ENCODE peak calls at places on chromosomes 13 and 19, in five cellular contexts. M, Q, J, V and F are unnamed samples.

GRCh38 chr19:51158474-51159129 is 16.5 kb downstream of the SIGLEC7 start:
- DNase-seq in Q (peak; percentile 31), V (no peak), M (peak; percentile 80), J (peak; percentile 56), F (peak; percentile 21)

GRCh38 chr13:91046715-91047327 is 300.7 kb upstream of the MIR17HG start:
- DNase-seq in V (no peak), J (no peak), Q (no peak), M (peak; percentile 46), F (no peak)

GRCh38 chr13:98741741-98742435 is 10.6 kb downstream of the SLC15A1 start:
- DNase-seq in V (no peak), Q (no peak), J (no peak), M (no peak), F (peak; percentile 94)

GRCh38 chr19:43784251-43784980 is 3.6 kb upstream of the KCNN4 start:
- DNase-seq in V (peak; percentile 84), Q (no peak), J (no peak), M (peak; percentile 50), F (peak; percentile 88)

GRCh38 chr13:36154567-36155231 is 23.5 kb upstream of the DCLK1 start:
- DNase-seq in V (no peak), J (no peak), Q (peak; percentile 37), M (peak; percentile 60), F (no peak)

GRCh38 chr13:27012482-27013197 is 159.0 kb downstream of the USP12 start:
- DNase-seq in V (peak; percentile 18), Q (no peak), M (peak; percentile 3), J (no peak), F (peak; percentile 92)

GRCh38 chr13:84446972-84447700 is 564.9 kb upstream of the SLITRK1 start:
- DNase-seq in J (no peak), V (no peak), Q (no peak), M (no peak), F (no peak)

GRCh38 chr13:79987761-79988160 is 353.2 kb downstream of the SPRY2 start:
- DNase-seq in J (no peak), V (no peak), M (no peak), Q (no peak), F (no peak)

GRCh38 chr13:95603887-95604533 is 40.5 kb downstream of the DZIP1 start:
- DNase-seq in Q (no peak), M (no peak), V (no peak), J (no peak), F (no peak)

GRCh38 chr19:31105761-31106160 is 243.5 kb downstream of the TSHZ3 start:
- DNase-seq in M (peak; percentile 41), Q (no peak), V (no peak), J (no peak), F (no peak)

GRCh38 chr13:110867380-110867779 is 47.5 kb downstream of the ANKRD10 start:
- DNase-seq in M (no peak), Q (no peak), V (no peak), J (no peak), F (no peak)

GRCh38 chr19:16371540-16371986 is 46.9 kb downstream of the KLF2 start:
- DNase-seq in J (no peak), V (no peak), M (no peak), Q (no peak), F (no peak)

GRCh38 chr19:10625003-10625761 is at the start of gene SLC44A2:
- DNase-seq in V (peak; percentile 92), M (peak; percentile 87), J (no peak), Q (peak; percentile 66), F (peak; percentile 58)

GRCh38 chr19:17075860-17076538 is 422 bp downstream of the MYO9B start:
- DNase-seq in Q (no peak), M (no peak), V (no peak), J (no peak), F (peak; percentile 51)

GRCh38 chr13:51674276-51674675 is 90.0 kb downstream of the WDFY2 start:
- DNase-seq in M (no peak), Q (no peak), V (peak; percentile 94), J (no peak), F (no peak)

GRCh38 chr13:78595819-78596700 is 7.3 kb downstream of the POU4F1 start:
- DNase-seq in M (peak; percentile 78), J (no peak), V (no peak), Q (peak; percentile 66), F (no peak)

GRCh38 chr13:95644611-95645052 is at the start of gene DZIP1:
- DNase-seq in Q (peak; percentile 78), J (peak; percentile 70), M (peak; percentile 96), V (peak; percentile 53), F (peak; percentile 90)

GRCh38 chr13:27043013-27043412 is 128.6 kb downstream of the USP12 start:
- DNase-seq in V (peak; percentile 85), Q (no peak), J (peak; percentile 19), M (no peak), F (peak; percentile 98)

GRCh38 chr19:7605490-7606222 is 10.0 kb downstream of the CAMSAP3 start:
- DNase-seq in V (no peak), J (peak; percentile 65), M (peak; percentile 84), Q (no peak), F (peak; percentile 14)

GRCh38 chr19:11578342-11579142 is 1.1 kb upstream of the ACP5 start:
- DNase-seq in Q (no peak), V (no peak), J (no peak), M (peak; percentile 56), F (peak; percentile 33)

GRCh38 chr19:38172001-38172400 is 52.0 kb downstream of the DPF1 start:
- DNase-seq in M (no peak), J (no peak), Q (no peak), V (no peak), F (no peak)

GRCh38 chr13:79393564-79394249 is 12.3 kb downstream of the RBM26 start:
- DNase-seq in M (no peak), V (peak; percentile 14), Q (no peak), J (no peak), F (no peak)

GRCh38 chr19:55014714-55015113 is 23.4 kb downstream of the GP6 start:
- DNase-seq in J (no peak), Q (no peak), M (no peak), V (no peak), F (no peak)

GRCh38 chr19:10325732-10326131 is 7.6 kb downstream of the RAVER1 start:
- DNase-seq in V (no peak), M (no peak), J (no peak), Q (no peak), F (no peak)

GRCh38 chr19:48645652-48646191 is at the start of gene CA11:
- DNase-seq in V (no peak), J (no peak), Q (no peak), M (peak; percentile 55), F (no peak)

GRCh38 chr19:1837625-1838105 is 10.6 kb downstream of the REXO1 start:
- DNase-seq in Q (no peak), M (peak; percentile 76), J (no peak), V (peak; percentile 83), F (no peak)

GRCh38 chr19:4080473-4080872 is 13.8 kb upstream of the ZBTB7A start:
- DNase-seq in M (no peak), V (no peak), J (no peak), Q (no peak), F (no peak)

GRCh38 chr19:46678110-46678732 is 17.2 kb upstream of the DACT3 start:
- DNase-seq in J (no peak), Q (no peak), V (no peak), M (peak; percentile 91), F (no peak)

GRCh38 chr19:7663711-7664110 is 5.1 kb upstream of the RETN start:
- DNase-seq in V (no peak), Q (no peak), M (no peak), J (no peak), F (no peak)

GRCh38 chr19:33622505-33622808 is 704 bp downstream of the CHST8 start:
- DNase-seq in V (no peak), J (no peak), M (no peak), Q (peak; percentile 23), F (no peak)
- H2AFZ ChIP-seq in V (peak overlapping the region; percentile 37), J (no peak overlapping the region), M (no peak overlapping the region), Q (peak overlapping the region; percentile 82), F (no peak overlapping the region)

GRCh38 chr19:41758846-41759245 is 3.5 kb downstream of the CEACAM6 start:
- DNase-seq in M (no peak), J (no peak), V (no peak), Q (no peak), F (no peak)

GRCh38 chr19:41754596-41754995 is 734 bp upstream of the CEACAM6 start:
- DNase-seq in J (no peak), Q (no peak), M (no peak), V (no peak), F (no peak)

GRCh38 chr19:41753159-41753558 is 2.2 kb upstream of the CEACAM6 start:
- DNase-seq in V (peak; percentile 18), M (peak; percentile 65), Q (peak; percentile 14), J (no peak), F (no peak)

GRCh38 chr19:41755328-41755913 is at the start of gene CEACAM6:
- DNase-seq in V (no peak), J (no peak), Q (no peak), M (peak; percentile 32), F (no peak)

GRCh38 chr19:41753936-41754529 is 1.3 kb upstream of the CEACAM6 start:
- DNase-seq in V (peak; percentile 6), M (peak; percentile 47), J (no peak), Q (peak; percentile 6), F (peak; percentile 6)
- H3K9ac ChIP-seq in V (no peak overlapping the region), M (no peak overlapping the region), J (no peak overlapping the region), Q (no peak overlapping the region), F (no peak overlapping the region)

GRCh38 chr19:3039125-3039524 is 10.0 kb upstream of the TLE2 start:
- DNase-seq in Q (no peak), J (no peak), M (no peak), V (no peak), F (no peak)

GRCh38 chr19:3041756-3042517 is 12.9 kb upstream of the TLE2 start:
- DNase-seq in V (no peak), J (no peak), Q (no peak), M (no peak), F (no peak)

GRCh38 chr19:3039641-3040077 is 10.6 kb upstream of the TLE2 start:
- DNase-seq in M (peak; percentile 58), J (no peak), Q (no peak), V (no peak), F (no peak)

GRCh38 chr19:3042545-3043267 is 13.6 kb upstream of the TLE2 start:
- DNase-seq in V (no peak), J (no peak), M (no peak), Q (no peak), F (no peak)

GRCh38 chr19:3041302-3041701 is 12.2 kb upstream of the TLE2 start:
- DNase-seq in M (peak; percentile 62), V (no peak), Q (no peak), J (no peak), F (no peak)
- H3K18ac ChIP-seq in M (no peak overlapping the region), V (no peak overlapping the region), Q (peak overlapping the region; percentile 93), J (peak overlapping the region; percentile 51), F (peak overlapping the region; percentile 88)

DNA sequence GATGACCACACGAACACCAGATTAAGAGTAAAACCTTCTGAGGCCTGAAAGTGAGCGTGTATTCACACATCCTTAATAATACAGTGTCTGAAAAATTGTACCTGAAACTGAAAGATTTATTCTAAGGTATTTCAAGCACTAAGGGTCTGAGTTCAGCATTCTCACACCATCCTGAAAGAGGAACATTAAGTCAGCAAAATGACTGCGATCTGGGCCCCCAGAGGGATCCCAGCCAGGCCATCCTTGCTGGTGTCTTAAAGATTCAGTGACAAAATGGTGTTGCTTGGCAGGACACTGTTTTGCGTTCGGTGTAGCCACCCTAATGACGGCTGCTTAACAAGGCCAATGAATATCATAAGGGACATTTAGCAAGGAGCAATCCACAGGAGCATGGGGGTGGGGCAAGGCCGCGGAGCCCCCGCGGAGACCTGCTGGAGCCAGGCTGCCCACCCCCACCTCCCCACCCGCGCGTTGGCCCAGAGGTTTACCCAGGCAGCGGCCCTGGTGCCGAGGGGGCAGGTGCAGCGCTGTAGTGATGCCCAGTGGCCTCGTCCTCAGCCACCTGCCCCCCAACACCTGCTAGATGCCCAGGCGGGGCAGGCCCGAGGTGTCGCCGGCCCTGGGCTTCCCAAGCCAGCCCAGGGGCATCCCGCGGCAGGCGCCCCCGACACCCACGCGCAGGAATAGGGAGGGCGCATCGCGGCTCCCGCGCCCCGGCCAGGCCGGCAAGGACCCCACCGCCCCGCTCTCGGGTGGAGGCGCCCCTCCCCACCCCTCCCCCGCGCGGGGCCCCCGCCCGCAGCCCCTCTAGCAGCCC is 742 bp downstream of the NALCN start:
- DNase-seq in Q (no peak), V (no peak), J (no peak), M (no peak), F (no peak)
- H2AFZ ChIP-seq in Q (peak overlapping the region; percentile 93), V (no peak overlapping the region), J (no peak overlapping the region), M (no peak overlapping the region), F (peak overlapping the region; percentile 53)